ENCODE peak calls at places on chromosomes 3 and 15, in six cellular contexts. E is K562, X is HCT116, W is SK-N-SH, T is HepG2, L is H1. H is an unnamed sample.

GRCh38 chr15:60972301-60972700 is 256.8 kb downstream of the RORA start:
- DNase-seq in X (no peak), T (no peak), E (no peak), L (no peak), W (no peak), H (no peak)

GRCh38 chr3:100486808-100487207 is 5.6 kb upstream of the TMEM45A start:
- DNase-seq in T (no peak), W (no peak), X (no peak), L (no peak), E (no peak), H (no peak)

GRCh38 chr15:31369716-31370115 is 43.1 kb downstream of the KLF13 start:
- DNase-seq in T (no peak), X (no peak), W (no peak), E (no peak), L (no peak), H (no peak)

GRCh38 chr3:170054204-170054603 is 16.4 kb downstream of the GPR160 start:
- DNase-seq in X (no peak), W (no peak), L (no peak), T (no peak), E (no peak), H (no peak)

GRCh38 chr3:104992618-104993017 is 374.1 kb upstream of the ALCAM start:
- DNase-seq in T (no peak), W (peak), X (no peak), E (no peak), L (no peak), H (no peak)

GRCh38 chr3:29185706-29186105 is 95.2 kb upstream of the RBMS3 start:
- DNase-seq in W (no peak), E (no peak), X (no peak), T (no peak), L (no peak), H (no peak)

GRCh38 chr3:152328841-152329240 is 60.1 kb downstream of the MBNL1 start:
- DNase-seq in E (no peak), T (peak), W (no peak), X (peak), L (no peak), H (no peak)

GRCh38 chr3:124092811-124093210 is 100.9 kb upstream of the ROPN1 start:
- DNase-seq in E (no peak), T (no peak), L (no peak), W (no peak), X (no peak), H (no peak)

GRCh38 chr3:30527186-30527585 is 79.2 kb upstream of the TGFBR2 start:
- DNase-seq in W (no peak), L (no peak), X (no peak), E (no peak), T (no peak), H (no peak)

DNA sequence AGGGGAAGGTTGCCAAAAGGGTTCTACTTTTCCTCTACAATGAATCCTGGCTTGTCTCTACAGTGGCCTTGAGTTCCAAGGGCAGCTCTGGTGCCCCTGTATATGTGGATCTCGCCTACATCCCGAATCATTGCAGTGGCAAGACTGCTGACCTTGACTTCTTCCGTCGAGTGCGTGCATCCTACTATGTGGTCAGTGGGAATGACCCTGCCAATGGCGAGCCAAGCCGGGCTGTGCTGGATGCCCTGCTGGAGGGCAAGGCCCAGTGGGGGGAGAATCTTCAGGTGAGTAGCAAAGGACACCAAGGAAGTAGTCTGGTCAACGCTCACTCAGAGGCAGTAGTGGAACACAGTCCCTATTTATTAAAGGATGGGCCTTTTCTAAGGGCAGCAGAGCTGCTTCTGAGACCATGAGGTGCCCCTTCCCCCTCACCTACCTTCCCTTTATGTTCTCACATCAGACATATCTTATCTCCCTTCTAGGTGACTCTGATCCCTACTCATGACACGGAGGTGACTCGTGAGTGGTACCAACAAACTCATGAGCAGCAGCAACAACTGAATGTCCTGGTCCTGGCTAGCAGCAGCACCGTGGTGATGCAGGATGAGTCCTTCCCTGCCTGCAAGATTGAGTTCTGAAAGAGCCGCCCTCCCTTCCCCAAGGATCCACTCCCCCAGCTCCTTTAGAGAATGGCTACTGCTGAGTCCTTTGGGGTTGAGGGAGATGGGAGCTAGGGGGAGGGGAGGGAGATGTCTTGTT is 12.4 kb downstream of the MAP1A start:
- DNase-seq in T (no peak), W (no peak), E (no peak), X (no peak), L (no peak), H (no peak)
- TF ChIP-seq JUND in T (no peak), W (no peak), E (no peak), X (no peak), L (no peak), H (no peak)

GRCh38 chr3:150775001-150775599 is 12.1 kb upstream of the SIAH2 start:
- DNase-seq in X (no peak), W (no peak), E (no peak), T (no peak), L (no peak), H (no peak)

GRCh38 chr3:150773616-150774192 is 10.7 kb upstream of the SIAH2 start:
- DNase-seq in E (no peak), L (no peak), X (no peak), W (no peak), T (no peak), H (no peak)

GRCh38 chr3:150770662-150771061 is 7.7 kb upstream of the SIAH2 start:
- DNase-seq in T (peak), X (no peak), L (no peak), E (no peak), W (no peak), H (no peak)

GRCh38 chr3:150766742-150767141 is 3.8 kb upstream of the SIAH2 start:
- DNase-seq in L (no peak), W (no peak), E (no peak), X (no peak), T (no peak), H (no peak)

DNA sequence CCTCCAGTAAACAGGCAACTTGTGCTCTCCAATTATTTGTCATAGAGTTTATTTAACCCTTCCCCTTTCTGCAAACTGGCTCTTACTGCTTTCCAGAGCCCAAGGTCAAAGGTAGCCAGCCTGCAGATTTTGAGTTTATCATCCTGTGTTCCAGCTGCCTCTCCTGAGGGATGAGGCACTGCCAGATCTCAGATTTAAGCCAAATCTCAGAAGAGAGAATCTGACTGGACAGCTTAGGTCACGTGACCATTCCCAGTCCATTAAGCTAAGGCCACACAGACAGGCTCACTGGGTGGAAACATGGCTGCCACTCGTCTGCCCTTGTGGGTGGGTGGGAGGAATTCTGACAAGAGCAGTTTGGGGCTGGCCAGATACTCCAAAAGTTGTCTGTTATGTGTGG is 8.6 kb upstream of the SIAH2 start:
- DNase-seq in L (no peak), E (peak), X (no peak), T (peak), W (peak), H (no peak)
- TF ChIP-seq JUND in L (no peak), E (no peak), X (no peak), T (no peak), W (no peak), H (no peak)

DNA sequence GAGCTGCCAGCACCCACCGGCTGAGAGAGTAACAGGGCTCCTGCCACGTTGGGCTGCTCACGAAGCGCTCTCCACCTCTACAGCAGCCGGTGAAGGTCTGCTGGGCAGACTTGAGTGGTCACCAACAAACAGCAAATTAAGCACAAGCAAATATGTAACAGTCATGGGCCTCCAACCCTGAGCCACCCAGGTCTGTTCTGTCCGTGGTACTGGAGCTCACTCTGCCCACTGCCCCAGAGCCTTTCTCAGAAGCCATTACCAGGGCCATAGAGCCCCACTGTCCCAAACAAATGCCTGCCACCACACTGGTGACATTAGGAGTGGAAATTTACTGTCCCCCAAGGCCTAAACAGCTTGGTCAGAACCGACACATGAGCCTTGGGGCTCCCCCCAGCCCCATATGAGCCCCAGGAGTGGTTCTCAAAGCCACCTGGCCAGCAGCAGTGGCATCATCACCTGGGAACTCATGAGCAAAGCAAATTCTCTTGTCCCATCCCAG is 56.6 kb downstream of the LRIG1 start:
- DNase-seq in T (no peak), L (no peak), W (no peak), X (no peak), E (no peak), H (no peak)
- TF ChIP-seq JUND in T (no peak), L (no peak), W (no peak), X (no peak), E (no peak), H (no peak)

GRCh38 chr15:85688703-85689102 is 106.0 kb downstream of the KLHL25 start:
- DNase-seq in W (no peak), X (no peak), E (no peak), T (no peak), L (no peak), H (no peak)
- TF ChIP-seq JUND in W (no peak), X (no peak), E (no peak), T (no peak), L (no peak), H (no peak)

DNA sequence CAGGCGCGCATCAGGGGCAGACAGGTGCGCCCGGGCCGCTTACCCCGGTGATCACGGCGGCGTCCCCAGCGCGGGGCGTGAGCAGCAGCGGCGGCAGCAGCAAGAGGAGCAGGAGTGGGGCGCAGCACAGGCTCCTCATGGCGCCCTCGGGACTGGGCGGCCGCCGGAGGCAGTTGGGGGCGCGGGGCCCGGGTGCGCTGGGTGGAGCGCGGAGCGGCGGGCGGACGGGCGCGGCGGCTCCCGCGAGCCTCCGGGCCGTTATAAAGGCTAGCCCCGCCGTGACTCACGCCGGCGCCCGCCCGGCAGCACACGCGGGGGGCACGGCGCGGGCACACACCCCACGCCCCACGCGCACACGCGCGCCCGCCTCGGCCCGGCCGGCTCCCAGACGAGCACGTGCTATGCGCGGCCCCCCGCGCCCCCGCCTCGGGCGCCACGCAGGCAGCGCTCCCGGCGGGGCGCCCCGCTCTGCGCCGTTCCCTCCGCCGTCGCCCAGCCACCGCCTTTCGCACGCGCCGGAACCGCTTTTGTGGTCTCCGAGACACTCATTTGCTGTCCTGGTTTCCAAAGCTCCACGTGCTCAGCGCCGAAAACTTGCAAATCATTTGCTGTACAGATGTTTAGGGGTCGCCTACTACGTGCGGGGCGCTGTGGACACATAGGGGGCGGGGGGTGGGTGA is at the start of gene PROK2:
- DNase-seq in T (no peak), X (no peak), E (no peak), W (peak), L (no peak), H (no peak)
- TF ChIP-seq JUND in T (no peak), X (no peak), E (no peak), W (no peak), L (no peak), H (no peak)

GRCh38 chr3:18446067-18446793 is 21.1 kb upstream of the SATB1 start:
- DNase-seq in L (no peak), E (no peak), W (no peak), X (no peak), T (no peak), H (peak)
- TF ChIP-seq JUND in L (no peak), E (no peak), W (no peak), X (no peak), T (no peak), H (no peak)

H was measured in T47D.